ENCODE peak calls at places on chromosomes 5 and 9, in seven cellular contexts. One of them, this sample, is unnamed.
A peak's percentile ranks its signal among the peaks of the same experiment; 100 is the strongest.

GRCh38 chr5:90545511-90545910 is 13.1 kb upstream of the ADGRV1 start:
- DNase-seq in psoas muscle: no peak
- DNase-seq in heart left ventricle: no peak
- DNase-seq in cardiac fibroblast: no peak
- DNase-seq in B cell: no peak
- DNase-seq in GM13977: no peak
- DNase-seq in RWPE1: no peak
- DNase-seq in this sample: no peak

GRCh38 chr5:139611703-139612584 is 36.2 kb upstream of the CXXC5 start:
- DNase-seq in GM13977: peak; percentile 20
- DNase-seq in heart left ventricle: no peak
- DNase-seq in psoas muscle: no peak
- DNase-seq in B cell: no peak
- DNase-seq in RWPE1: no peak
- DNase-seq in cardiac fibroblast: no peak
- DNase-seq in this sample: peak; percentile 23

GRCh38 chr5:179265529-179266290 is 79.6 kb downstream of the ADAMTS2 start:
- DNase-seq in B cell: peak; percentile 29
- DNase-seq in heart left ventricle: peak; percentile 89
- DNase-seq in GM13977: no peak
- DNase-seq in RWPE1: peak; percentile 72
- DNase-seq in psoas muscle: peak; percentile 97
- DNase-seq in cardiac fibroblast: peak; percentile 99
- DNase-seq in this sample: no peak

GRCh38 chr9:20188616-20189212 is 399.9 kb upstream of the SLC24A2 start:
- DNase-seq in GM13977: no peak
- DNase-seq in RWPE1: no peak
- DNase-seq in heart left ventricle: no peak
- DNase-seq in B cell: no peak
- DNase-seq in cardiac fibroblast: no peak
- DNase-seq in psoas muscle: no peak
- DNase-seq in this sample: no peak

GRCh38 chr5:7074176-7074575 is 321.8 kb upstream of the ADCY2 start:
- DNase-seq in GM13977: no peak
- DNase-seq in B cell: no peak
- DNase-seq in heart left ventricle: no peak
- DNase-seq in psoas muscle: no peak
- DNase-seq in RWPE1: no peak
- DNase-seq in cardiac fibroblast: no peak
- DNase-seq in this sample: no peak

GRCh38 chr5:154756203-154756870 is 1.2 kb downstream of the LARP1 start:
- DNase-seq in heart left ventricle: no peak
- DNase-seq in GM13977: no peak
- DNase-seq in psoas muscle: peak; percentile 56
- DNase-seq in B cell: peak; percentile 58
- DNase-seq in RWPE1: peak; percentile 34
- DNase-seq in cardiac fibroblast: peak; percentile 37
- DNase-seq in this sample: peak; percentile 52

GRCh38 chr5:133742370-133743036 is 130.2 kb upstream of the FSTL4 start:
- DNase-seq in cardiac fibroblast: no peak
- DNase-seq in GM13977: no peak
- DNase-seq in B cell: peak; percentile 19
- DNase-seq in RWPE1: no peak
- DNase-seq in heart left ventricle: peak; percentile 7
- DNase-seq in psoas muscle: no peak
- DNase-seq in this sample: no peak

GRCh38 chr9:3962467-3962866 is 337.4 kb downstream of the GLIS3 start:
- DNase-seq in B cell: no peak
- DNase-seq in RWPE1: no peak
- DNase-seq in GM13977: no peak
- DNase-seq in psoas muscle: no peak
- DNase-seq in heart left ventricle: no peak
- DNase-seq in cardiac fibroblast: peak; percentile 70
- DNase-seq in this sample: no peak

GRCh38 chr5:96946381-96946780 is 10.5 kb downstream of the LNPEP start:
- DNase-seq in heart left ventricle: no peak
- DNase-seq in GM13977: no peak
- DNase-seq in B cell: no peak
- DNase-seq in cardiac fibroblast: no peak
- DNase-seq in psoas muscle: no peak
- DNase-seq in RWPE1: no peak
- DNase-seq in this sample: no peak

DNA sequence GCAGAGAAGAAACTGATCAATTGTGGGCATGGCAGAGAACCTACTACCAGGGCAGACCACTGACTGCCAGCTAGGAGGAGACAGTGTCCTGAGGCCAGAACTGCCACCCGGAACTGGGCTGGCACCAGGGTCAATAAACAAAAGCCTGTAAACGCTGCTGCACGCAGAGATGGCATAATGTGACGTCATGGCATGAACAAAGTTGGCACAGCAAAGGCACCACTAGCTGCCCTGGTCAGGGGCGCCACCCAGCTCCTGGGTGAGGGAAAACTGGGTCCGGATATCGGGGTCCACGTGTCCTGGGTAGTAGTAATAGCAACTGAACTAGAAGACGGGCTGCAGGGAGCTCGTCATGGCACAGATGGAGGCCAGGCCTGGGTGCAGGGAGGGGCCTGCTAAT is 32.1 kb downstream of the DYNC2I2 start:
- DNase-seq in B cell: no peak
- DNase-seq in psoas muscle: no peak
- DNase-seq in heart left ventricle: no peak
- DNase-seq in cardiac fibroblast: no peak
- DNase-seq in RWPE1: no peak
- DNase-seq in GM13977: no peak
- DNase-seq in this sample: no peak
- TF ChIP-seq CTCF in B cell: no peak
- TF ChIP-seq CTCF in psoas muscle: no peak
- TF ChIP-seq CTCF in heart left ventricle: no peak
- TF ChIP-seq CTCF in cardiac fibroblast: no peak
- TF ChIP-seq CTCF in RWPE1: no peak
- TF ChIP-seq CTCF in GM13977: no peak
- TF ChIP-seq CTCF in this sample: no peak

DNA sequence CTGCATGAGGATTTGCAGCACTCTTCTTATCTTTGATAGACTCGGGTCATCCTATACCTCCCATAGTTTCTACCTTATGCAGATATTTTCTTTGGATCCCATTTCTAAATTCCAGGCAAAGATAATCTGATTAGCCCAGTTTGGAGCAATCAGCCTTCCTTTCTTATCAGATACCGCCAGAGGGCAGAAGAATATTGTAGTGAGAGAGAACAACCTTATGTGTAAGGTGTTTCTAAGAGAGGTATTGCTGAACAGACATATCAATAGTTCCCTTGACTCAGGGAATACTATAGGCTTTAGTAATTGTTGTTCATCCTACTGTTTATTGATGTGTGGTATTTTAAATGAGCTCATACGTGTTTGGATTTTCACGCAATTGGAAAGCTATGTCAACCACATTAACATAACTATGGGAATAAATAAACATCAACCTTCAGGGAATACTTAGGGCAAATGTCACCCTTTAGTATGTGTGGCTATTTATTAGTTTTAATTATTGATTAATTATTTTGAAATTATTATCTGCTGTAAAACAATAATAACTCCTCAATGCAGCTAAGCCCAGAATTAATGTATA is 1435.2 kb upstream of the CDH9 start:
- DNase-seq in heart left ventricle: no peak
- DNase-seq in psoas muscle: no peak
- DNase-seq in GM13977: no peak
- DNase-seq in RWPE1: peak; percentile 6
- DNase-seq in cardiac fibroblast: peak; percentile 10
- DNase-seq in B cell: no peak
- DNase-seq in this sample: no peak
- TF ChIP-seq CTCF in heart left ventricle: no peak
- TF ChIP-seq CTCF in psoas muscle: no peak
- TF ChIP-seq CTCF in GM13977: peak; percentile 27
- TF ChIP-seq CTCF in RWPE1: peak; percentile 13
- TF ChIP-seq CTCF in cardiac fibroblast: no peak
- TF ChIP-seq CTCF in B cell: no peak
- TF ChIP-seq CTCF in this sample: no peak

GRCh38 chr5:172685036-172685435 is 44.0 kb downstream of the NEURL1B start:
- DNase-seq in psoas muscle: no peak
- DNase-seq in B cell: no peak
- DNase-seq in heart left ventricle: no peak
- DNase-seq in GM13977: no peak
- DNase-seq in cardiac fibroblast: no peak
- DNase-seq in RWPE1: no peak
- DNase-seq in this sample: no peak
- TF ChIP-seq CTCF in psoas muscle: no peak
- TF ChIP-seq CTCF in B cell: no peak
- TF ChIP-seq CTCF in heart left ventricle: no peak
- TF ChIP-seq CTCF in GM13977: no peak
- TF ChIP-seq CTCF in cardiac fibroblast: no peak
- TF ChIP-seq CTCF in RWPE1: no peak
- TF ChIP-seq CTCF in this sample: no peak

GRCh38 chr9:95333426-95333825 is 15.9 kb upstream of the FANCC start:
- DNase-seq in heart left ventricle: no peak
- DNase-seq in B cell: no peak
- DNase-seq in cardiac fibroblast: no peak
- DNase-seq in psoas muscle: no peak
- DNase-seq in RWPE1: no peak
- DNase-seq in GM13977: no peak
- DNase-seq in this sample: no peak

GRCh38 chr9:95341262-95342011 is 23.9 kb upstream of the FANCC start:
- DNase-seq in heart left ventricle: no peak
- DNase-seq in RWPE1: no peak
- DNase-seq in B cell: no peak
- DNase-seq in cardiac fibroblast: peak; percentile 44
- DNase-seq in psoas muscle: no peak
- DNase-seq in GM13977: no peak
- DNase-seq in this sample: no peak

GRCh38 chr9:95338243-95338642 is 20.7 kb upstream of the FANCC start:
- DNase-seq in GM13977: no peak
- DNase-seq in B cell: no peak
- DNase-seq in RWPE1: no peak
- DNase-seq in psoas muscle: no peak
- DNase-seq in heart left ventricle: no peak
- DNase-seq in cardiac fibroblast: no peak
- DNase-seq in this sample: no peak

GRCh38 chr9:95332860-95333259 is 15.4 kb upstream of the FANCC start:
- DNase-seq in cardiac fibroblast: no peak
- DNase-seq in GM13977: no peak
- DNase-seq in B cell: no peak
- DNase-seq in heart left ventricle: no peak
- DNase-seq in psoas muscle: no peak
- DNase-seq in RWPE1: no peak
- DNase-seq in this sample: no peak

GRCh38 chr9:95336281-95336680 is 18.8 kb upstream of the FANCC start:
- DNase-seq in GM13977: no peak
- DNase-seq in cardiac fibroblast: peak; percentile 31
- DNase-seq in psoas muscle: no peak
- DNase-seq in RWPE1: no peak
- DNase-seq in heart left ventricle: no peak
- DNase-seq in B cell: no peak
- DNase-seq in this sample: peak; percentile 35
- TF ChIP-seq CTCF in GM13977: peak; percentile 48
- TF ChIP-seq CTCF in cardiac fibroblast: peak; percentile 60
- TF ChIP-seq CTCF in psoas muscle: peak; percentile 38
- TF ChIP-seq CTCF in RWPE1: peak; percentile 39
- TF ChIP-seq CTCF in heart left ventricle: peak; percentile 29
- TF ChIP-seq CTCF in B cell: peak; percentile 41
- TF ChIP-seq CTCF in this sample: peak; percentile 80

GRCh38 chr9:109454041-109454440 is 44.1 kb downstream of the PTPN3 start:
- DNase-seq in psoas muscle: no peak
- DNase-seq in RWPE1: no peak
- DNase-seq in cardiac fibroblast: no peak
- DNase-seq in B cell: no peak
- DNase-seq in heart left ventricle: no peak
- DNase-seq in GM13977: no peak
- DNase-seq in this sample: no peak

GRCh38 chr9:109456811-109457210 is 41.3 kb downstream of the PTPN3 start:
- DNase-seq in GM13977: no peak
- DNase-seq in heart left ventricle: no peak
- DNase-seq in psoas muscle: no peak
- DNase-seq in cardiac fibroblast: no peak
- DNase-seq in RWPE1: no peak
- DNase-seq in B cell: no peak
- DNase-seq in this sample: no peak

GRCh38 chr9:109454601-109455155 is 43.4 kb downstream of the PTPN3 start:
- DNase-seq in GM13977: no peak
- DNase-seq in RWPE1: no peak
- DNase-seq in cardiac fibroblast: no peak
- DNase-seq in heart left ventricle: no peak
- DNase-seq in psoas muscle: no peak
- DNase-seq in B cell: no peak
- DNase-seq in this sample: no peak

GRCh38 chr9:109455861-109456260 is 42.2 kb downstream of the PTPN3 start:
- DNase-seq in GM13977: no peak
- DNase-seq in heart left ventricle: no peak
- DNase-seq in B cell: no peak
- DNase-seq in psoas muscle: no peak
- DNase-seq in cardiac fibroblast: no peak
- DNase-seq in RWPE1: no peak
- DNase-seq in this sample: peak; percentile 9

DNA sequence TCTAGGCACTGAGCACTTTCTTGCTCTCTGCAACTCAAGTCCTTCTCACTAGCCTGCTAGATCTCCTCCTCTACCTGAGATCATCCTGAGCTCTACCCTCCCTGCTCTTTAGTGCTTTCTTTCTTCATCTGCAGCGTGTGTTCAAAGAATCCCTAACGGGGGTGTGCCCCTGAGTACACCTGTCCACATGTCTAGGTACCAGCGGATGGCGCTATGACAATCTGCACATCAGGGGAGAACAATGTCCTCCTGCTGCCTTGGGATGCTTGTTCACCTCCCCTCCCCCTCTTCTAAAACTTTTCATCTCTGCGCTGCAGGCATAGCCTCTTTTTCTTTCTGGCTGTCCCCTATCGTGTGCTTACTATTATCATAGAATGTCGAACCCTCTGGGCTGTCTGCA is 42.7 kb downstream of the PTPN3 start:
- DNase-seq in RWPE1: no peak
- DNase-seq in heart left ventricle: no peak
- DNase-seq in B cell: no peak
- DNase-seq in psoas muscle: no peak
- DNase-seq in GM13977: no peak
- DNase-seq in cardiac fibroblast: no peak
- DNase-seq in this sample: no peak
- TF ChIP-seq CTCF in RWPE1: no peak
- TF ChIP-seq CTCF in heart left ventricle: no peak
- TF ChIP-seq CTCF in B cell: no peak
- TF ChIP-seq CTCF in psoas muscle: no peak
- TF ChIP-seq CTCF in GM13977: no peak
- TF ChIP-seq CTCF in cardiac fibroblast: no peak
- TF ChIP-seq CTCF in this sample: no peak

DNA sequence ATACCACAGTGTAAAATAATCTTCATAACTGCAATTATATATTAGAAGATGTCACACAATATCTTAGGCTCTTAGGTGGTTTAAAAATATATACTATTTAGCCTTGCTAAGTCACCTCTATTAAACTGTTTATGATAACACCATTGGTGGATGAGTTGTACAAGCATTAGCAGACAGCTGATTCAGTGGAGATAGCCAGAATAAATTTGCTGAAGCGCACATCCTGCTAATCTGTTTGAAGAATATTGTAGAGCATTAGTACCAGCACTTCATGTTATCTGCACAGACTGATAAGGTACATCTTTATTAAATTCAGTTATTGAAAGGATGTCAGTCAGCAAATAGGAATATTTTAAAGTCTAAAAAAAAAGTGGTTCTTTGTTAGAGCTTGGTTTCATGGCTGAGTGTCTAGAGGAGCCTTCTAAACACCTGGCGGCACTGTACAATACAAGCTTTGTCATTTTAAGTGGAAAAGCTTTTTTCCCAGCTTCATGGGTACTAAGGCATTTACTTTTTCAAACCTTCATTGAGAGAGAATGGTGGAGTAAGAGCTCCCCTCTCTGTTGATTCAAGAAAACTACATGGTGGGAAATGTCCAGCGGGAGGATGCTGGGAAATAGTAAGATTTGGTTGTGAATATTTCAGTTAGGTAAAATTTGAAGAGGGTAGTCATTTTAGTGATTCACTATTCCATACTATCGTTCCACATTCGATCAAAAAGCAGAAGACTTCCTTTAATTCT is 275.1 kb downstream of the SLF1 start:
- DNase-seq in psoas muscle: no peak
- DNase-seq in GM13977: no peak
- DNase-seq in B cell: no peak
- DNase-seq in heart left ventricle: no peak
- DNase-seq in RWPE1: no peak
- DNase-seq in cardiac fibroblast: peak; percentile 47
- DNase-seq in this sample: no peak
- TF ChIP-seq CTCF in psoas muscle: peak; percentile 10
- TF ChIP-seq CTCF in GM13977: peak; percentile 41
- TF ChIP-seq CTCF in B cell: no peak
- TF ChIP-seq CTCF in heart left ventricle: no peak
- TF ChIP-seq CTCF in RWPE1: no peak
- TF ChIP-seq CTCF in cardiac fibroblast: peak; percentile 38
- TF ChIP-seq CTCF in this sample: no peak